ENCODE peak calls at places on chromosomes 7 and 10, in four cellular contexts. K, S, L and Q are unnamed samples.

GRCh38 chr7:100602889-100603696 is 930 bp downstream of the PCOLCE start:
- DNase-seq in S (peak), K (peak), L (no peak), Q (no peak)

GRCh38 chr10:110069502-110069982 is 61.8 kb downstream of the ADD3 start:
- DNase-seq in L (no peak), K (no peak), S (no peak), Q (no peak)

GRCh38 chr7:33109758-33110238 is 594 bp upstream of the RP9 start:
- DNase-seq in L (no peak), S (no peak), K (peak), Q (no peak)

GRCh38 chr7:38681882-38682281 is 50.7 kb upstream of the AMPH start:
- DNase-seq in K (no peak), L (no peak), S (no peak), Q (no peak)

GRCh38 chr10:137606-138005 is 2.4 kb downstream of the ZMYND11 start:
- DNase-seq in S (no peak), K (no peak), L (no peak), Q (no peak)

GRCh38 chr10:104351067-104351681 is 2.5 kb upstream of the CFAP58 start:
- DNase-seq in K (no peak), S (no peak), L (no peak), Q (no peak)

GRCh38 chr10:10798543-10799192 is 219.0 kb upstream of the CELF2 start:
- DNase-seq in S (no peak), L (no peak), K (no peak), Q (no peak)

GRCh38 chr7:155383756-155384491 is 74.0 kb upstream of the EN2 start:
- DNase-seq in K (no peak), S (no peak), L (no peak), Q (no peak)

GRCh38 chr7:30562498-30562897 is 32.2 kb upstream of the GARS1 start:
- DNase-seq in L (no peak), S (no peak), K (peak), Q (no peak)

GRCh38 chr7:55198634-55199366 is 166.3 kb upstream of the LANCL2 start:
- DNase-seq in S (no peak), L (no peak), K (no peak), Q (no peak)

GRCh38 chr7:45001826-45002225 is 1.8 kb downstream of the CCM2 start:
- DNase-seq in K (no peak), S (no peak), L (no peak), Q (no peak)

GRCh38 chr7:70776627-70777101 is 355.3 kb upstream of the GALNT17 start:
- DNase-seq in K (no peak), S (no peak), L (no peak), Q (no peak)

GRCh38 chr10:103696411-103697145 is 158.8 kb downstream of the SH3PXD2A start:
- DNase-seq in L (peak), K (peak), S (peak), Q (no peak)

GRCh38 chr10:71241899-71242620 is 29.7 kb downstream of the UNC5B start:
- DNase-seq in S (peak), K (peak), L (no peak), Q (no peak)

GRCh38 chr7:101598422-101598957 is 30.6 kb downstream of the MYL10 start:
- DNase-seq in S (no peak), K (no peak), L (peak), Q (no peak)

GRCh38 chr10:127695431-127695830 is 41.6 kb upstream of the FOXI2 start:
- DNase-seq in K (no peak), S (no peak), L (no peak), Q (no peak)

GRCh38 chr7:7321681-7322080 is 139.3 kb downstream of the C1GALT1 start:
- DNase-seq in L (no peak), S (no peak), K (no peak), Q (peak)

GRCh38 chr10:44261710-44262455 is 123.0 kb downstream of the CXCL12 start:
- DNase-seq in K (peak), L (no peak), S (peak), Q (no peak)

GRCh38 chr7:70788276-70788675 is 343.7 kb upstream of the GALNT17 start:
- DNase-seq in S (no peak), L (no peak), K (no peak), Q (no peak)

GRCh38 chr7:149719050-149719899 is 54.1 kb downstream of the ZNF467 start:
- DNase-seq in L (no peak), S (no peak), K (no peak), Q (no peak)

GRCh38 chr7:22156205-22156604 is 200.7 kb downstream of the RAPGEF5 start:
- DNase-seq in S (no peak), K (no peak), L (no peak), Q (no peak)

GRCh38 chr7:115300228-115300870 is 378.5 kb downstream of the MDFIC start:
- DNase-seq in K (no peak), L (no peak), S (no peak), Q (no peak)

GRCh38 chr7:18356195-18356645 is 139.3 kb upstream of the HDAC9 start:
- DNase-seq in L (no peak), K (no peak), S (no peak), Q (no peak)

GRCh38 chr7:80379034-80379433 is 132.8 kb downstream of the GNAT3 start:
- DNase-seq in S (no peak), L (no peak), K (no peak), Q (no peak)

GRCh38 chr7:108090791-108091460 is 39.2 kb downstream of the LAMB4 start:
- DNase-seq in S (no peak), L (no peak), K (no peak), Q (no peak)

GRCh38 chr10:122571892-122572291 is 11.3 kb downstream of the DMBT1 start:
- DNase-seq in K (no peak), L (no peak), S (no peak), Q (no peak)

GRCh38 chr7:3301831-3302618 is 973 bp downstream of the SDK1 start:
- DNase-seq in S (no peak), K (no peak), L (no peak), Q (no peak)

GRCh38 chr7:142301923-142302550 is 44.2 kb upstream of the PRSS58 start:
- DNase-seq in K (no peak), L (no peak), S (no peak), Q (no peak)

GRCh38 chr7:134184767-134185166 is 57.6 kb downstream of the LRGUK start:
- DNase-seq in S (no peak), K (no peak), L (no peak), Q (no peak)

GRCh38 chr10:81725851-81726250 is 149.1 kb upstream of the NRG3 start:
- DNase-seq in K (no peak), S (no peak), L (no peak), Q (no peak)

GRCh38 chr10:77532068-77532467 is 105.5 kb downstream of the KCNMA1 start:
- DNase-seq in L (no peak), S (no peak), K (no peak), Q (no peak)

GRCh38 chr7:133551471-133551870 is 298.6 kb downstream of the EXOC4 start:
- DNase-seq in K (no peak), L (no peak), S (no peak), Q (no peak)

GRCh38 chr7:2681954-2682799 is 5.8 kb upstream of the AMZ1 start:
- DNase-seq in L (no peak), K (no peak), S (no peak), Q (no peak)

GRCh38 chr7:131555565-131556054 is 818 bp downstream of the PODXL start:
- DNase-seq in L (no peak), K (no peak), S (no peak), Q (no peak)

GRCh38 chr10:132102717-132103110 is 37.0 kb downstream of the JAKMIP3 start:
- DNase-seq in S (no peak), L (no peak), K (no peak), Q (no peak)

GRCh38 chr7:3157541-3158287 is 114.0 kb upstream of the CARD11 start:
- DNase-seq in S (no peak), K (no peak), L (no peak), Q (no peak)

GRCh38 chr10:19945275-19945674 is 129.0 kb downstream of the PLXDC2 start:
- DNase-seq in K (no peak), S (peak), L (no peak), Q (no peak)